ENCODE peak calls at places on chromosome 5, in four cellular contexts. One of them, this sample, is unnamed.

GRCh38 chr5:83099001-83099400 is 21.7 kb downstream of the XRCC4 start:
- DNase-seq in HepG2: no peak
- DNase-seq in GM12878: no peak
- DNase-seq in K562: no peak
- DNase-seq in this sample: no peak

GRCh38 chr5:42756630-42757601 is at the start of gene CCDC152:
- DNase-seq in HepG2: no peak
- DNase-seq in GM12878: no peak
- DNase-seq in K562: peak; percentile 44
- DNase-seq in this sample: no peak

GRCh38 chr5:147913786-147914185 is 7.4 kb upstream of the C5orf46 start:
- DNase-seq in HepG2: no peak
- DNase-seq in GM12878: no peak
- DNase-seq in K562: no peak
- DNase-seq in this sample: no peak

GRCh38 chr5:146425023-146425422 is 22.1 kb upstream of the TCERG1 start:
- DNase-seq in HepG2: no peak
- DNase-seq in GM12878: no peak
- DNase-seq in K562: no peak
- DNase-seq in this sample: no peak

GRCh38 chr5:95935553-95936100 is 26.0 kb downstream of the ELL2 start:
- DNase-seq in HepG2: no peak
- DNase-seq in GM12878: no peak
- DNase-seq in K562: no peak
- DNase-seq in this sample: no peak

GRCh38 chr5:117680421-117680820 is 1105.8 kb upstream of the SEMA6A start:
- DNase-seq in HepG2: no peak
- DNase-seq in GM12878: no peak
- DNase-seq in K562: no peak
- DNase-seq in this sample: no peak

GRCh38 chr5:142655339-142656267 is 30.3 kb downstream of the FGF1 start:
- DNase-seq in HepG2: peak; percentile 62
- DNase-seq in GM12878: no peak
- DNase-seq in K562: peak; percentile 79
- DNase-seq in this sample: peak; percentile 89

GRCh38 chr5:98779264-98779877 is 5.9 kb downstream of the RGMB start:
- DNase-seq in HepG2: peak; percentile 87
- DNase-seq in GM12878: no peak
- DNase-seq in K562: no peak
- DNase-seq in this sample: no peak

GRCh38 chr5:94916619-94917018 is 298.1 kb downstream of the SLF1 start:
- DNase-seq in HepG2: no peak
- DNase-seq in GM12878: no peak
- DNase-seq in K562: no peak
- DNase-seq in this sample: no peak

GRCh38 chr5:39775058-39775457 is 350.3 kb upstream of the DAB2 start:
- DNase-seq in HepG2: no peak
- DNase-seq in GM12878: no peak
- DNase-seq in K562: no peak
- DNase-seq in this sample: no peak

GRCh38 chr5:38445374-38446028 is 110.9 kb downstream of the LIFR start:
- DNase-seq in HepG2: no peak
- DNase-seq in GM12878: no peak
- DNase-seq in K562: no peak
- DNase-seq in this sample: no peak

GRCh38 chr5:160935776-160936175 is 83.8 kb upstream of the ATP10B start:
- DNase-seq in HepG2: no peak
- DNase-seq in GM12878: no peak
- DNase-seq in K562: no peak
- DNase-seq in this sample: no peak

GRCh38 chr5:177023247-177023703 is 779 bp downstream of the ZNF346 start:
- DNase-seq in HepG2: peak; percentile 9
- DNase-seq in GM12878: no peak
- DNase-seq in K562: peak; percentile 36
- DNase-seq in this sample: no peak

GRCh38 chr5:149217802-149218153 is 53.9 kb upstream of the AFAP1L1 start:
- DNase-seq in HepG2: no peak
- DNase-seq in GM12878: no peak
- DNase-seq in K562: no peak
- DNase-seq in this sample: no peak

GRCh38 chr5:6496207-6496584 is 47.5 kb downstream of the UBE2QL1 start:
- DNase-seq in HepG2: no peak
- DNase-seq in GM12878: peak; percentile 97
- DNase-seq in K562: no peak
- DNase-seq in this sample: no peak

DNA sequence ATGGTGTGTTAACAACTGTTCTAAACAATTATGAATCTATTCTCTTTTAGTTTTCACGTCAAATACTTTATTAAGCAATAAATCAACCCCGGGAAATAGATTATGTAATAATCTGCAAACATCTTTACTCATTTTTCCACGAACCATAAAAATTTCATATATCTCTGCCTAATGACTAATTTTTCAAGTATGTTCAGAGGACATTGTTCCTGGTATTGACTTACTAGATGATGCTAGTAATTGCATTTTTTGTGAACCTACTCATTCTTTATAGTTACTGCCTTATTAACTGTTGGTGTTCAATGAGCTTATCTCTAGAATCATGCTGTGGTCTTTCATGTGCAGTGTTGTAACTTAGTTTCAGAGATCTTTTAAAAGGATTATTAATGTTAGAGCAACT is 41.1 kb upstream of the FBN2 start:
- DNase-seq in HepG2: no peak
- DNase-seq in GM12878: no peak
- DNase-seq in K562: no peak
- DNase-seq in this sample: no peak
- TF ChIP-seq SP1 in HepG2: no peak
- TF ChIP-seq SP1 in GM12878: no peak
- TF ChIP-seq SP1 in K562: no peak
- TF ChIP-seq SP1 in this sample: no peak

GRCh38 chr5:115297043-115297442 is 589 bp upstream of the CCDC112 start:
- DNase-seq in HepG2: no peak
- DNase-seq in GM12878: no peak
- DNase-seq in K562: no peak
- DNase-seq in this sample: no peak
- TF ChIP-seq FOXM1 in HepG2: no peak
- TF ChIP-seq FOXM1 in GM12878: no peak
- TF ChIP-seq FOXM1 in K562: no peak
- TF ChIP-seq FOXM1 in this sample: no peak

DNA sequence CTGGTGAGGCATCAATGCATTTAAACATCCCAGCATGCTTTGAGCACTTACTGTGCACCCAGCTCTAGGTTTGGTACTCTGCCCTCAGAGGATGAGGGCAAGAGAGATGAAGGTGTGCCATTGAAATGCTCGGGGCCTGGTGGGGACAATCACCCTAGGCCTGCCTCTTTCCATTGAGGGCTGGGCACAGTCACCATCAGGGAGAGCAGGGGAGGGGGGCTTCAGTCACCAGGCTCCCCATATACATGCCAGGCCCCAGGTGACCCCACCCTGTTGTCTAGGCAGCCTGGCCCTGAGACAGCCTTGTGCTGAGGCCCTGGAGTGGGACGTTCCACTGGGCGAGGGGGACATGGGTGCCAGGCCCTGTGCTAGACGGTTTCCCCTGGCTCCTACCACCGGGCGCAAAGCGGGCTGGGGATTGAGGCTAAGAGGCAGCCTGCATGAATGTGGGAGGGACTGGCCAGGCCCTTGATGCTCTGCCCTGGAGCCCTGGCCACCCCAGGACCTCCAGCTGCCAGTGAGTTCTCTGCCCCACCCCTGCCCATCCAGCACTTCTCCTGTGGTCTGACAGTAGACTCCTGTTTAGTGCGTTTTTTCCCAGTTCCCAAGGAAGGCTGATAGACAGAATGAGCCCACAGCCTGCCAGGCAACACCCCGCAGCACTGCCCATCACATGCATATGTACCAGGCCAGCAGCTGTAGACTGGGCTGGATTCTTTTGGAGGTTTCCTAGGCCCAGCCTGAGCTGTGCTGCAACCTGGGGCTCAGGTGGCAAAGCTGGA is 18.9 kb downstream of the TCF7 start:
- DNase-seq in HepG2: no peak
- DNase-seq in GM12878: no peak
- DNase-seq in K562: no peak
- DNase-seq in this sample: no peak
- TF ChIP-seq TARDBP in HepG2: no peak
- TF ChIP-seq TARDBP in GM12878: no peak
- TF ChIP-seq TARDBP in K562: no peak
- TF ChIP-seq TARDBP in this sample: no peak

DNA sequence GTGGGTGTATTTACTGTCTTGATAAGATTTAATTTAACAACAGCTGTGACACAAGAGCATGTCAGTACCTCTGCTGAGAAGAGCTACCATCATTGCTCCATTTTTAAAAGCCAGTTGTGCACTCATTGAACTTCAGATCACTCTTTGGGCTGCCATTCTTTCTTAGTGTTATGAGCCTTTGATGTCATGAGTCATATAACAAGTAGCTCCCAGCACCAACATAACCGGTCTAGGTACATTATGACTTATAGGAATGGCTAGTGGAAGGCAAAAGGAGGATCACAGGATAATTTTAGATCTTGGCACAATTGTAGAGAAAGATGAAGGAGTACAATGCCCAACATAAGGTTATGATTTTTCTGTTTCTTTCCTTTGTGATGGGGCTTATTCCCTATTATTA is 170.8 kb upstream of the FBN2 start:
- DNase-seq in HepG2: no peak
- DNase-seq in GM12878: no peak
- DNase-seq in K562: no peak
- DNase-seq in this sample: no peak
- TF ChIP-seq SP1 in HepG2: no peak
- TF ChIP-seq SP1 in GM12878: no peak
- TF ChIP-seq SP1 in K562: no peak
- TF ChIP-seq SP1 in this sample: no peak

DNA sequence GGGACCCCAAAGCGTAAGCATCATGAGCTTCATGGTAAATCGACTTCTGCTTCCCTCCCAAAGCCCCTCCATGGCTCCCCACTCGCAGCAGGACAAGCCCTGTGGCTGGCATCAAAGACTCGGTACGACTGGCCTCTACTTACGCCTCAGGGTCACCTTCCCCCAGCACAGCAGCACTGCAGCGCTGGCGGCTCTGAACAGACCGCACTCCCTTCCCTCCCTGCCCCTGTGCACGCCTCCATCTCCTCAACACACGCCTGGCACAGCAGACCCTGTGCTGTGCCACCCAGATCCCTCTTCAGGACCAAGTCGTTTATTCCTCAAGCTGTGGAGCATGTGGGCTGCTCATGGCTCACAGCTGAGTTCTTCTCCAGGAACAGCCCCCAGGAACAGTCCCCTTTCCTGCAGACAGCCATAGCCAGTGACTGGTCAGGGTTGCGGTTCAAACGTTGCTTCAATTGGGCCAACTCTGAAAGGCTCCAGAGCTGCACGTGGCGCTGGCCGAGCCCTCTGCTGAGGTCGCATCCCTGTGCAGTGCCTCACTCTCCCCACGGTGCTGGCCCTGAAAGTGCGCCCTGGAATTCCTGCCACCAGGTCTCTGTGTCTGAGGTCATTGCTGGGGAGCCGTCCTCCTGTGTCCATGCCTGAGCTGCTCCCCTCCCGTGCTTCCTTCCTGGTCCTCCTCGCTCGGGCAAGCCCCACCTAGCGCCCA is 88.0 kb downstream of the ZNF354C start:
- DNase-seq in HepG2: no peak
- DNase-seq in GM12878: no peak
- DNase-seq in K562: no peak
- DNase-seq in this sample: no peak
- TF ChIP-seq FOXM1 in HepG2: no peak
- TF ChIP-seq FOXM1 in GM12878: no peak
- TF ChIP-seq FOXM1 in K562: no peak
- TF ChIP-seq FOXM1 in this sample: no peak

DNA sequence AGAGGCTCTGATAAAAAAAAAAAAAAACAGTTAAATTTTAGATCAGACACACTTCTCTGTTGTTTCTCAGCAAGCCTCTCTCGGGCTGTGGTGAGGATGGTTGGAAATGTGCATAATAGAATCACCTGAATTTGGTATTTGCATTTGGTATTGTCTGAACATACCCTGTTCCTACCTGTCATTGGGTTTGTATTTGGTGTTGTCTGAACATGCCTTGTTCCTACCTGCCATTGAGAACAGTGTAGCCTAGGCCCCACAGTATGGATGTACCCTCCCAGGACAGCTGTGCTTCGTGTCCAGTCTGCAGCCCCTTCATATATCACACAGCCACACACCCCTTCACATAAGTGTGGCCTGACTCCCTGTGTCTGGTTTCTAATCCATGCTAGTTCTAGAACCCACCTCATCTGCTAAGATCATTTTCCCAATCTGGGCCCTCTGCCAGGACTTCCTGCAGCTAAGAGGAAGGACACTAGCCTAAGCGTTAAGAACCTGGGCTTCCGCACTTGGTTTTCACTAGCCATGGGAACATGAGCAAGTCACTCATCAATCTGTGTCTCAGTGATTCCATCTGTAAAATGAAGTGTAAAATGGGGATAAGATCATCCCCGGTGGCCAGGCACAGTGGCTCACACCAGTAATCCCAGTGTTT is 49.2 kb downstream of the ITGA2 start:
- DNase-seq in HepG2: no peak
- DNase-seq in GM12878: no peak
- DNase-seq in K562: no peak
- DNase-seq in this sample: no peak
- TF ChIP-seq TARDBP in HepG2: no peak
- TF ChIP-seq TARDBP in GM12878: no peak
- TF ChIP-seq TARDBP in K562: no peak
- TF ChIP-seq TARDBP in this sample: no peak

GRCh38 chr5:26003966-26004365 is 1034.4 kb downstream of the CDH9 start:
- DNase-seq in HepG2: no peak
- DNase-seq in GM12878: no peak
- DNase-seq in K562: no peak
- DNase-seq in this sample: no peak

GRCh38 chr5:26012078-26012477 is 1026.3 kb downstream of the CDH9 start:
- DNase-seq in HepG2: no peak
- DNase-seq in GM12878: no peak
- DNase-seq in K562: no peak
- DNase-seq in this sample: no peak

DNA sequence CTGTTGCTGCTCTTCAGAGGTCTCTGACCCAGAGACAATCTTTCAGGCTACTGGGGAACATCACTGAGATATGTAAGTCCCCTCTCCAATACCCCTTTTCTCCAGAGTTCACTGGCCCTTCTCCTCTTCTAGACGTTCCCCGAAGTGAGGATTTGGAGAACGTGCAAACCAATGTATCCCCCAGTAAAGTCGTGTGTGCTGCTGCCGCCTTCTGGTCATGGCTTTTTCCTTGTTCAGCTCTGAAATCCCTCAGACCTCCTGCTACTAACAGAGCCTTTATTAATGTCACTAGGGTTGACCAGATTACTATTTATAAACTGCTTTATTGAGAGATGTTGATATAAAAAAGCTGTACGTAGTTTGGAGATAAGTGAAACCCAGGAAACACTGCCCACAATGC is 1028.6 kb downstream of the CDH9 start:
- DNase-seq in HepG2: no peak
- DNase-seq in GM12878: no peak
- DNase-seq in K562: no peak
- DNase-seq in this sample: peak; percentile 7
- TF ChIP-seq SP1 in HepG2: no peak
- TF ChIP-seq SP1 in GM12878: no peak
- TF ChIP-seq SP1 in K562: no peak
- TF ChIP-seq SP1 in this sample: no peak

This sample was measured in HEK293T.